ENCODE peak calls at places on chromosomes 7 and 10, in nine cellular contexts. F is astrocyte, K is PC-9, A is neuronal stem cell, V is mesendoderm, H is K562, G is PC-3, L is mesenchymal stem cell, J is neural progenitor cell. D is an unnamed sample. For H3K4me1, the result is how much of the 10 kb centered on the place peaks cover.

GRCh38 chr7:28276303-28276702 is 95.7 kb upstream of the JAZF1 start:
- DNase-seq in F (no peak), K (no peak), A (no peak), V (no peak), H (no peak), G (no peak), L (no peak), J (no peak), D (no peak)

GRCh38 chr7:67653856-67654442 is 657.3 kb downstream of the TYW1 start:
- DNase-seq in F (no peak), K (no peak), A (no peak), V (no peak), H (no peak), G (no peak), L (no peak), J (no peak), D (no peak)

GRCh38 chr10:14667748-14668147 is 106.9 kb downstream of the FAM107B start:
- DNase-seq in F (no peak), K (no peak), A (no peak), V (no peak), H (no peak), G (no peak), L (no peak), J (no peak), D (no peak)

GRCh38 chr7:21507627-21508343 is 35.1 kb upstream of the DNAH11 start:
- DNase-seq in F (peak), K (peak), A (peak), V (peak), H (peak), G (peak), L (peak), J (peak), D (peak)

GRCh38 chr10:14296081-14296709 is 34.5 kb downstream of the FRMD4A start:
- DNase-seq in F (peak), K (no peak), A (no peak), V (peak), H (no peak), G (no peak), L (no peak), J (no peak), D (no peak)

GRCh38 chr7:157136372-157136771 is 2.4 kb upstream of the UBE3C start:
- DNase-seq in F (peak), K (no peak), A (no peak), V (peak), H (no peak), G (peak), L (peak), J (no peak), D (peak)

GRCh38 chr10:102397222-102398171 is 2.0 kb downstream of the NFKB2 start:
- DNase-seq in F (no peak), K (no peak), A (no peak), V (no peak), H (no peak), G (no peak), L (no peak), J (no peak), D (no peak)

GRCh38 chr10:14247650-14248258 is 83.0 kb downstream of the FRMD4A start:
- DNase-seq in F (peak), K (no peak), A (no peak), V (no peak), H (no peak), G (no peak), L (no peak), J (no peak), D (peak)

GRCh38 chr10:90227259-90227658 is 525.9 kb downstream of the KIF20B start:
- DNase-seq in F (peak), K (peak), A (no peak), V (no peak), H (no peak), G (peak), L (no peak), J (no peak), D (peak)

GRCh38 chr7:110534241-110534931 is 556.5 kb upstream of the LRRN3 start:
- DNase-seq in F (peak), K (peak), A (no peak), V (no peak), H (no peak), G (no peak), L (peak), J (no peak), D (peak)

GRCh38 chr7:17070117-17070750 is 188.5 kb upstream of the AGR3 start:
- DNase-seq in F (no peak), K (no peak), A (no peak), V (no peak), H (no peak), G (no peak), L (no peak), J (no peak), D (no peak)

GRCh38 chr7:17071866-17072265 is 190.1 kb upstream of the AGR3 start:
- DNase-seq in F (no peak), K (no peak), A (no peak), V (no peak), H (no peak), G (no peak), L (no peak), J (no peak), D (no peak)

GRCh38 chr7:17069146-17069545 is 187.4 kb upstream of the AGR3 start:
- DNase-seq in F (no peak), K (no peak), A (no peak), V (no peak), H (no peak), G (no peak), L (no peak), J (no peak), D (no peak)
- H3K4me2 ChIP-seq in F (no peak), K (no peak), A (no peak), V (no peak), H (no peak), G (no peak), L (no peak), J (no peak), D (no peak)

DNA sequence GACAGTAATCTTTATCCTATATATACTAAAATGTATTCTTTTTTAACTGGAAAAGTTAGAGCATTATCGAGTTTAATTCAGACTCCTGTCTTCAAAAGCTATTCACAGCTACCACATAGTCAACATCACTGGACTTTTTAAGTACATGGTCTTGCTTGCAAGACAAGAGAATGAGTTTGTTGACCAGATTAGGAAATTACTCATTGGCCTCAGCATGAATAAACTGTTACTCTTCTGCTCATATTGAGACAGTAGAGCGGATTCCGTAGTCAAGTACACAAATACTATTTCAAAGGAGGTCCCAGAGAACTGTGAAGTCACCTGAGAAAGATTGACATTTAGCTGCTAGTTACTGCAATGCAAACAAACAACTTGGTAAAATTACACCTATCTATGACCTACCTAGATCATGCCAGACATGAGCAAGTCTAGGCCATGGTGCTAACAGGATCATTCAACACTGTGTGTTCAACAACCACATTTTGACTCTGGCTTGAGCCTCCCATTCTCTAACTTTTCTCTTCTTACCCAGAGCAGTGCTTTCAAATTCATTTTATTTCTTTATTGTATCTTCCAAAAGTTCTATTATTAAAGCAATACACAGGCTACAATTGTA is 280.9 kb downstream of the NEBL start:
- DNase-seq in F (no peak), K (no peak), A (no peak), V (no peak), H (no peak), G (no peak), L (no peak), J (no peak), D (no peak)
- H3K4me1 ChIP-seq in F (under half), K (under half), A (under half), V (under half), H (under half), G (under half), L (under half), J (under half), D (under half)

DNA sequence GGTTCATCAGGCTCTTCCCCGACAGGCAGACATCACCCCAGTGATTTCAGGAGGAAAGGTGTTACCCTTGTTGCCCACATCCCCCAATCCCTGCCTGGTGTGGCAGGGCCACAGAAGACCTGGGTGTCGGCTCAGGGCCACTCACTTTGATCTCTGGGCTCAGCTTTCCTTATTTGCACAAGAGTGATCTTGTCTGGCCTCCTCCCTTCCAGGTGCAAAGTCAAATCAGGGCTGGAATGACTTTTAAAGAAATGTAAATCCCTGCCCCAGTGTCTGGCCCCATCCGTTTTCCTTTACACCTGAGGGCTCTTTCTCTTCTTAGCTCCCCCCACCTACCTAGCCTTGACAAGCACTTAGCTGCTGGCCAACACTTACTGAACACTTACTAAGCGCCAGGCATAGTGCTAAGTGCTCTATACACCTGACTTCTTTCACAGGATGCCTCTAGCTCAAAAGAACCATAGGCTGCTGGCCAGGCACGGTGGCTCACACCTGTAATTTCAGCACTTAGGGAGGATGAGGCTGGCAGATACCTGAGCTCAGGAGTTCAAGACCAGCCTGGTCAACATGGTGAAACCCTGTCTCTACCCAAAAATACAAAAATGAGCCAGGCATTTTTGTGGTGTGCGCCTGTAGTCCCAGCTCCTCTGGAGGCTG is 979 bp upstream of the NODAL start:
- DNase-seq in F (no peak), K (no peak), A (no peak), V (peak), H (no peak), G (no peak), L (no peak), J (no peak), D (no peak)
- H3K4me3 ChIP-seq in F (no peak), K (no peak), A (no peak), V (no peak), H (no peak), G (no peak), L (no peak), J (no peak), D (no peak)

GRCh38 chr7:130849604-130850003 is 115.6 kb upstream of the KLF14 start:
- DNase-seq in F (no peak), K (no peak), A (no peak), V (no peak), H (no peak), G (no peak), L (no peak), J (no peak), D (no peak)

GRCh38 chr7:130841416-130841815 is 107.4 kb upstream of the KLF14 start:
- DNase-seq in F (no peak), K (no peak), A (no peak), V (no peak), H (no peak), G (no peak), L (no peak), J (no peak), D (no peak)

GRCh38 chr7:130844811-130845580 is 111.0 kb upstream of the KLF14 start:
- DNase-seq in F (peak), K (peak), A (no peak), V (no peak), H (no peak), G (peak), L (peak), J (no peak), D (peak)

GRCh38 chr7:130843703-130844102 is 109.7 kb upstream of the KLF14 start:
- DNase-seq in F (no peak), K (no peak), A (no peak), V (no peak), H (no peak), G (no peak), L (no peak), J (no peak), D (no peak)

DNA sequence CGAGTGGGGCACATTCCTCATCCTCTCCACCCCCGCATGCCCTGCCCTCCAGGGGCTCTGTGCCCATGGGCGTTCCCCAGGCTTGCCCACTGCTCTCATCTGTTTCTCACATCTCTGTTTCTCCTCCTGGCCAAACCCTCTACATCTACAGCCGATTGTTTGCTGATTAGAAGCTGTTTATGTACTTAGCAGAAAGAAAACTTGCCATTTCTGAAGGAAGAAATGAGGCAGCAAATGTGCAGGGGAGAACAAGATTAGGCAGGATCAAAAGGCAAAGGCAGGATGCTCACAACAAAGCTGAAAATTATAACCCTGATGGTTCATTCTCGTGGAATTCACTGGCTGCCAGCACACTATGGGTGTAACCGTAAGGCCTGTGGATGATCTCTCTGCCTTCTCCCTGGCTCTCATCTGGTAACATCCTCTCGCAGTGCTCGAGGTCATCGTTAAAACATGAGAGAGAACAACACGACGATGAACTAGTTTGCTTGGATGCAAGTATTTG is 111.6 kb upstream of the KLF14 start:
- DNase-seq in F (peak), K (peak), A (no peak), V (no peak), H (no peak), G (peak), L (peak), J (no peak), D (peak)
- H3K4me2 ChIP-seq in F (peak), K (no peak), A (no peak), V (no peak), H (no peak), G (peak), L (no peak), J (no peak), D (peak)

DNA sequence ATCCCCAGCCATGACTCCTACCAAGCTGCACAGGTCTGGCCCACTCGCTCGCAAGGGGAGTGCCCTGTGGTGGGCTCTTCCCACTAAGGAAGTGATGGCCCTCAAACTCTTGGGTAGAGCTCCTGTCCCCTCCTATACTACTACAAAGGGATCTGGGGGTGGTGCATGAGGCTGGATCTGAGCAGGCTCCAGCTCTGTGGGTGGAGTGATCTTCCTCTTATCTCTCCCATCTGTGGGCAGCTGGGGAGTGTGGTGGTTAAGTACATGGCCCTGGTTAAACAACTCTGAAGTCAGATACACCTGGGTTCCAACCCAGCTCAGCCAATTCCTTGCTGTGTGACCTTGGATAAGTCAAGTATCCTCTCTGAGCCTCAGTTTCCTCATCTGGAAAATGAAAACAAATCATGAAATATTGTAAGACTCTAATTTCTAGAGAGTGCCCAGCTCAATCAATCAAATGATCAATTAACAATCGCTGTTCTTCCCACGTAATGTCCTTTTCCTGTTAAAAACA is 17.4 kb downstream of the DDIT4 start:
- DNase-seq in F (no peak), K (no peak), A (no peak), V (no peak), H (peak), G (peak), L (no peak), J (no peak), D (no peak)
- H3K4me1 ChIP-seq in F (under half), K (under half), A (under half), V (under half), H (under half), G (under half), L (under half), J (under half), D (under half)

GRCh38 chr10:74189999-74190421 is 39.0 kb downstream of the ADK start:
- DNase-seq in F (peak), K (peak), A (no peak), V (peak), H (no peak), G (peak), L (peak), J (no peak), D (peak)
- H3K4me3 ChIP-seq in F (peak), K (peak), A (no peak), V (no peak), H (no peak), G (peak), L (no peak), J (no peak), D (peak)

D was measured in fibroblast of lung.